ENCODE peak calls at places on chromosomes 13 and 19, in eight cellular contexts. H is stimulated activated CD4-positive, alpha-beta T cell treated with anti-CD3 and anti-CD28 coated beads, Interleukin-15, amount 100 ng/mL, for 1 hour; B is HT1080; F is non-pigmented ciliary epithelial cell; K is T follicular helper cell; Z is Right ventricle myocardium superior; C is activated T-cell treated with anti-CD3 and anti-CD28 coated beads, Interleukin-2, amount 50 U/mL, for 72 hours; M is T-helper 2 cell. J is an unnamed sample.
A peak's percentile ranks its signal among the peaks of the same experiment; 100 is the strongest.

GRCh38 chr19:8571006-8571411 is 6.2 kb downstream of the MYO1F start:
- DNase-seq in H (peak; percentile 37), B (peak; percentile 40), F (no peak), K (peak; percentile 31), Z (peak; percentile 66), C (peak; percentile 62), M (peak; percentile 93), J (no peak)

GRCh38 chr19:41705393-41706174 is 2.8 kb upstream of the CEACAM5 start:
- DNase-seq in H (no peak), B (no peak), F (no peak), K (no peak), Z (no peak), C (peak; percentile 30), M (peak; percentile 16), J (no peak)

GRCh38 chr13:106354961-106355360 is 180.5 kb downstream of the EFNB2 start:
- DNase-seq in H (no peak), B (no peak), F (no peak), K (no peak), Z (no peak), C (no peak), M (no peak), J (no peak)

GRCh38 chr13:50629497-50629896 is 214.0 kb downstream of the DLEU7 start:
- DNase-seq in H (no peak), B (no peak), F (no peak), K (no peak), Z (no peak), C (no peak), M (no peak), J (no peak)

GRCh38 chr19:30388327-30388726 is 16.1 kb downstream of the ZNF536 start:
- DNase-seq in H (no peak), B (no peak), F (no peak), K (no peak), Z (no peak), C (no peak), M (no peak), J (no peak)

GRCh38 chr19:1259206-1259872 is 9.8 kb upstream of the CIRBP start:
- DNase-seq in H (peak; percentile 54), B (peak; percentile 79), F (no peak), K (no peak), Z (peak; percentile 89), C (peak; percentile 82), M (peak; percentile 88), J (peak; percentile 51)

GRCh38 chr13:28251462-28251861 is 113.1 kb downstream of the PAN3 start:
- DNase-seq in H (no peak), B (no peak), F (no peak), K (no peak), Z (no peak), C (no peak), M (no peak), J (no peak)

GRCh38 chr19:38211206-38211605 is 12.8 kb downstream of the DPF1 start:
- DNase-seq in H (no peak), B (no peak), F (no peak), K (no peak), Z (no peak), C (no peak), M (no peak), J (no peak)

GRCh38 chr13:98445340-98446233 is 131.3 kb downstream of the STK24 start:
- DNase-seq in H (peak; percentile 59), B (peak; percentile 65), F (no peak), K (peak; percentile 68), Z (peak; percentile 85), C (peak; percentile 86), M (peak; percentile 75), J (peak; percentile 42)

GRCh38 chr13:98746968-98747367 is 5.5 kb downstream of the SLC15A1 start:
- DNase-seq in H (no peak), B (no peak), F (no peak), K (no peak), Z (no peak), C (no peak), M (no peak), J (no peak)

GRCh38 chr13:107144432-107144831 is 576.5 kb upstream of the ARGLU1 start:
- DNase-seq in H (no peak), B (no peak), F (no peak), K (no peak), Z (no peak), C (no peak), M (no peak), J (no peak)

GRCh38 chr19:48746738-48747575 is at the start of gene IZUMO1:
- DNase-seq in H (no peak), B (peak; percentile 44), F (peak; percentile 70), K (no peak), Z (peak; percentile 90), C (peak; percentile 69), M (peak; percentile 73), J (peak; percentile 89)

GRCh38 chr13:31043891-31044657 is 111.6 kb downstream of the TEX26 start:
- DNase-seq in H (peak; percentile 65), B (peak; percentile 79), F (no peak), K (peak; percentile 61), Z (peak; percentile 85), C (peak; percentile 88), M (peak; percentile 92), J (peak; percentile 56)

J was measured in caudate nucleus.